ENCODE peak calls at places on chromosomes 2 and 18, in four cellular contexts. H is AG10803, B is vagina, Z is neural crest cell. O is an unnamed sample.

GRCh38 chr18:49055787-49056186 is 105.0 kb upstream of the SMAD7 start:
- DNase-seq in H (peak; percentile 91), B (no peak), Z (no peak), O (no peak)

GRCh38 chr2:237935740-237936452 is 30.9 kb upstream of the UBE2F start:
- DNase-seq in B (no peak), H (no peak), Z (no peak), O (no peak)

GRCh38 chr2:161273038-161273760 is 35.0 kb upstream of the PSMD14 start:
- DNase-seq in Z (peak; percentile 31), H (peak; percentile 63), B (no peak), O (no peak)

GRCh38 chr2:20514596-20515269 is 67.9 kb downstream of the RHOB start:
- DNase-seq in Z (no peak), B (no peak), H (peak; percentile 91), O (no peak)

GRCh38 chr2:113276906-113277425 is 1.8 kb downstream of the PAX8 start:
- DNase-seq in Z (no peak), H (no peak), B (no peak), O (no peak)

GRCh38 chr2:170651603-170652002 is 63.5 kb upstream of the SP5 start:
- DNase-seq in Z (no peak), B (no peak), H (no peak), O (no peak)

GRCh38 chr2:30663321-30663720 is 143.9 kb downstream of the CAPN13 start:
- DNase-seq in Z (no peak), H (no peak), B (no peak), O (no peak)

GRCh38 chr2:42132066-42132965 is 36.8 kb upstream of the EML4 start:
- DNase-seq in Z (no peak), B (no peak), H (peak; percentile 98), O (no peak)

GRCh38 chr2:240640939-240641338 is 15.7 kb downstream of the GPR35 start:
- DNase-seq in B (no peak), H (peak; percentile 21), Z (peak; percentile 60), O (peak; percentile 39)

GRCh38 chr2:180124273-180124881 is 117.3 kb upstream of the CWC22 start:
- DNase-seq in Z (no peak), H (peak; percentile 62), B (no peak), O (no peak)

GRCh38 chr2:237864940-237865622 is 5.7 kb downstream of the RAMP1 start:
- DNase-seq in Z (no peak), H (peak; percentile 29), B (peak; percentile 95), O (no peak)

GRCh38 chr18:76367168-76367785 is 127.8 kb downstream of the ZNF516 start:
- DNase-seq in H (no peak), B (no peak), Z (no peak), O (no peak)

GRCh38 chr2:60149151-60149550 is 404.3 kb downstream of the BCL11A start:
- DNase-seq in B (no peak), Z (no peak), H (no peak), O (no peak)

GRCh38 chr2:220455389-220455788 is 828.0 kb downstream of the SLC4A3 start:
- DNase-seq in B (no peak), Z (no peak), H (peak; percentile 46), O (no peak)

GRCh38 chr2:196849895-196850294 is 40.7 kb upstream of the C2orf66 start:
- DNase-seq in Z (no peak), H (peak; percentile 42), B (no peak), O (no peak)

GRCh38 chr2:216632952-216633615 is at the start of gene IGFBP2:
- DNase-seq in B (no peak), Z (peak; percentile 67), H (no peak), O (peak; percentile 54)

GRCh38 chr2:70645733-70646420 is 92.3 kb upstream of the TGFA start:
- DNase-seq in Z (no peak), B (no peak), H (no peak), O (no peak)

GRCh38 chr2:219430633-219431615 is 3.7 kb upstream of the SPEG start:
- DNase-seq in H (peak; percentile 48), Z (no peak), B (no peak), O (no peak)

GRCh38 chr2:192090878-192091277 is 103.9 kb downstream of the TMEFF2 start:
- DNase-seq in Z (no peak), H (peak; percentile 5), B (no peak), O (no peak)

GRCh38 chr2:240556553-240557100 is 1.2 kb downstream of the ANKMY1 start:
- DNase-seq in H (peak; percentile 48), B (peak; percentile 93), Z (no peak), O (peak; percentile 20)

GRCh38 chr2:95276244-95276887 is 2.1 kb downstream of the PROM2 start:
- DNase-seq in B (no peak), H (no peak), Z (no peak), O (no peak)

GRCh38 chr2:172624996-172625395 is 69.1 kb downstream of the PDK1 start:
- DNase-seq in B (no peak), H (no peak), Z (no peak), O (no peak)

GRCh38 chr2:236161531-236161930 is 6.7 kb downstream of the GBX2 start:
- DNase-seq in Z (no peak), B (no peak), H (no peak), O (no peak)

GRCh38 chr2:64654993-64655666 is 1.4 kb upstream of the SERTAD2 start:
- DNase-seq in B (no peak), Z (no peak), H (peak; percentile 37), O (no peak)
- TF ChIP-seq CTCF in B (no peak), Z (peak; percentile 57), H (peak; percentile 58), O (no peak)

GRCh38 chr18:63844254-63844653 is 43.3 kb upstream of the SERPINB2 start:
- DNase-seq in H (peak; percentile 64), Z (no peak), B (no peak), O (no peak)

GRCh38 chr18:63850636-63851035 is 36.9 kb upstream of the SERPINB2 start:
- DNase-seq in H (no peak), Z (no peak), B (no peak), O (no peak)

GRCh38 chr18:63848159-63848558 is 39.3 kb upstream of the SERPINB2 start:
- DNase-seq in B (no peak), Z (peak; percentile 12), H (peak; percentile 75), O (no peak)

DNA sequence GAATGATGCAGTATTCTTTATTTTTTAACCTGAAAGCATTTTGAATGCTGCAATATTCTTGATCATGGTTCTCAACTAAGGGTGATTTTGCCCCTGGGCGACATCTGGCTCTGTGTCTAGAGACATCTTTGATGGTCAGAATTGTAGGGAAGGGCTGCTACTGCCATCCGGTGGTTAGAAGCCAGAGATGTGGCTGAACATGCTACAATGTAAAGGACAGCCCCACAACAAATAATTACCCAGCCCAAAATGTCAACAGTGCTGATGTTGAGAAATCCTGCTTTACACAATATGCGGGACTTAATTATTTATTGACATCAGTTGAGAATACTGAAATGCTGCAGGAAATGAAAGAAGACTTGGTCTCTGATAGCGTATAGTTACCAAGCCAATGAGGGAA is 37.5 kb upstream of the SERPINB2 start:
- DNase-seq in Z (peak; percentile 35), H (peak; percentile 51), B (no peak), O (no peak)
- TF ChIP-seq CTCF in Z (peak; percentile 65), H (peak; percentile 68), B (no peak), O (no peak)

DNA sequence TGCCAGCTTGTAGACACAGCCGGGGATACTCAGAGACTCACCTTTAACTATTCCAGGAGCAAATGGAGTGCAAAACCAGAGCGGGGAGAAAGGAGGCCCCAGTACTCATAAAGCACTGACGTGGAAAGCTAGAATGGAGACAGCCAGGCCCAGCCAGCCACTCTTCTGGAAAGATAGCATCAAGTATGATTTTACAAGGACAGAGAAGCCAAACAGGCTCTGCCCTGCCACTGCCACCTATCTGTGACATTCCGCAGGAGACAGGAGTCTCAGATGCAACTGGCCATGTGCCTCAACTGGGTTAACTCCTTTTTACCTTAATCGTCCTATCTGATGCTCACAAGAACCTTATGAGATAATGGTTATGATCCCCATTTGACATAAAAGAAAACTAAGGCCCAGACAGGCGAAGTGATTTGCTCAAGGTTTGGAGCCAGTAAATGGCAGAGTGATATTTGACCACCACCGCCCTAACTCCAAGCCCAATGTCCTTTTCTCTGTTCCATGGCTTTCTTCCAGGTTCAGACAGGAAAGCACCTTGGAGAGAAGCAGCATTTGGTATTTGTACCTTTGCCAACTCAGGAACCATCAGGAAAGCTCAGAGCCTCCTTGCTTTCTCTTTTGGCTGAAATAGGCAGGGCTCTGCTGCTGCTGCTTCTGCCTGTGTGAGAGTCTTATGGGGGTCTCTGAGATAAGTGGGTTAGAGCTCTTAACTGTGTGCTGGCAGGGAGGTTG is 15.6 kb downstream of the KIF3C start:
- DNase-seq in B (no peak), H (no peak), Z (no peak), O (no peak)
- TF ChIP-seq CTCF in B (no peak), H (no peak), Z (no peak), O (no peak)

GRCh38 chr18:33744032-33744697 is 166.1 kb downstream of the ASXL3 start:
- DNase-seq in B (no peak), Z (no peak), H (no peak), O (no peak)
- TF ChIP-seq CTCF in B (no peak), Z (peak; percentile 26), H (no peak), O (peak; percentile 61)

GRCh38 chr18:8706981-8707940 is 1.9 kb downstream of the MTCL1 start:
- DNase-seq in H (peak; percentile 75), B (no peak), Z (peak; percentile 40), O (peak; percentile 54)
- TF ChIP-seq CTCF in H (no peak), B (no peak), Z (peak; percentile 53), O (peak; percentile 10)

GRCh38 chr2:6826081-6826913 is 39.4 kb downstream of the CMPK2 start:
- DNase-seq in Z (no peak), B (no peak), H (peak; percentile 60), O (no peak)

GRCh38 chr2:6824962-6825361 is 40.7 kb downstream of the CMPK2 start:
- DNase-seq in H (peak; percentile 80), B (no peak), Z (no peak), O (no peak)

GRCh38 chr2:6827516-6828298 is 38.0 kb downstream of the CMPK2 start:
- DNase-seq in B (no peak), H (peak; percentile 38), Z (no peak), O (no peak)

GRCh38 chr2:6831229-6831628 is 34.5 kb downstream of the CMPK2 start:
- DNase-seq in H (no peak), B (no peak), Z (no peak), O (no peak)

GRCh38 chr2:6828299-6828584 is 37.5 kb downstream of the CMPK2 start:
- DNase-seq in Z (no peak), H (peak; percentile 49), B (no peak), O (no peak)
- TF ChIP-seq CTCF in Z (peak; percentile 75), H (peak; percentile 58), B (no peak), O (peak; percentile 79)

GRCh38 chr2:43269074-43269572 is 42.7 kb upstream of the ZFP36L2 start:
- DNase-seq in B (no peak), H (peak; percentile 94), Z (no peak), O (no peak)
- TF ChIP-seq CTCF in B (no peak), H (peak; percentile 43), Z (no peak), O (no peak)

GRCh38 chr18:80179857-80180558 is 67.3 kb downstream of the PARD6G start:
- DNase-seq in B (no peak), H (no peak), Z (no peak), O (no peak)
- TF ChIP-seq CTCF in B (no peak), H (no peak), Z (no peak), O (no peak)

GRCh38 chr2:226649871-226650660 is 149.6 kb downstream of the IRS1 start:
- DNase-seq in Z (no peak), B (no peak), H (peak; percentile 97), O (no peak)
- TF ChIP-seq CTCF in Z (no peak), B (no peak), H (no peak), O (no peak)

O was measured in mesothelial cell of epicardium.